ENCODE peak calls at places on chromosomes 2 and 18, in seven cellular contexts. One of them, this sample, is unnamed.

GRCh38 chr2:68196120-68196716 is 38.5 kb downstream of the PNO1 start:
- DNase-seq in colonic mucosa: peak; percentile 55
- DNase-seq in endodermal cell: no peak
- DNase-seq in adipocyte: peak; percentile 79
- DNase-seq in left ventricle myocardium inferior: no peak
- DNase-seq in tibial nerve: no peak
- DNase-seq in esophagus squamous epithelium: no peak
- DNase-seq in this sample: no peak

GRCh38 chr2:54728669-54729120 is 5.2 kb downstream of the EML6 start:
- DNase-seq in colonic mucosa: no peak
- DNase-seq in endodermal cell: no peak
- DNase-seq in adipocyte: peak; percentile 77
- DNase-seq in left ventricle myocardium inferior: no peak
- DNase-seq in tibial nerve: no peak
- DNase-seq in esophagus squamous epithelium: no peak
- DNase-seq in this sample: no peak

GRCh38 chr2:216350214-216350789 is 22.0 kb downstream of the MARCHF4 start:
- DNase-seq in colonic mucosa: no peak
- DNase-seq in endodermal cell: no peak
- DNase-seq in adipocyte: no peak
- DNase-seq in left ventricle myocardium inferior: no peak
- DNase-seq in tibial nerve: no peak
- DNase-seq in esophagus squamous epithelium: no peak
- DNase-seq in this sample: peak; percentile 48

GRCh38 chr2:69724540-69725159 is 17.3 kb upstream of the ANXA4 start:
- DNase-seq in colonic mucosa: peak; percentile 96
- DNase-seq in endodermal cell: peak; percentile 97
- DNase-seq in adipocyte: peak; percentile 95
- DNase-seq in left ventricle myocardium inferior: peak; percentile 79
- DNase-seq in tibial nerve: peak; percentile 92
- DNase-seq in esophagus squamous epithelium: peak; percentile 5
- DNase-seq in this sample: peak; percentile 87

GRCh38 chr18:9082763-9083510 is 19.6 kb upstream of the NDUFV2 start:
- DNase-seq in colonic mucosa: no peak
- DNase-seq in endodermal cell: no peak
- DNase-seq in adipocyte: no peak
- DNase-seq in left ventricle myocardium inferior: no peak
- DNase-seq in tibial nerve: no peak
- DNase-seq in esophagus squamous epithelium: no peak
- DNase-seq in this sample: peak; percentile 44

GRCh38 chr2:138766464-138766863 is 13.7 kb downstream of the NXPH2 start:
- DNase-seq in colonic mucosa: no peak
- DNase-seq in endodermal cell: no peak
- DNase-seq in adipocyte: no peak
- DNase-seq in left ventricle myocardium inferior: no peak
- DNase-seq in tibial nerve: no peak
- DNase-seq in esophagus squamous epithelium: no peak
- DNase-seq in this sample: no peak

GRCh38 chr2:68831688-68832087 is 39.5 kb downstream of the BMP10 start:
- DNase-seq in colonic mucosa: no peak
- DNase-seq in endodermal cell: no peak
- DNase-seq in adipocyte: peak; percentile 32
- DNase-seq in left ventricle myocardium inferior: no peak
- DNase-seq in tibial nerve: no peak
- DNase-seq in esophagus squamous epithelium: no peak
- DNase-seq in this sample: no peak

GRCh38 chr2:54680397-54681032 is 42.9 kb upstream of the EML6 start:
- DNase-seq in colonic mucosa: no peak
- DNase-seq in endodermal cell: no peak
- DNase-seq in adipocyte: no peak
- DNase-seq in left ventricle myocardium inferior: no peak
- DNase-seq in tibial nerve: no peak
- DNase-seq in esophagus squamous epithelium: no peak
- DNase-seq in this sample: no peak

GRCh38 chr2:41736105-41736567 is 311.7 kb upstream of the PKDCC start:
- DNase-seq in colonic mucosa: no peak
- DNase-seq in endodermal cell: no peak
- DNase-seq in adipocyte: no peak
- DNase-seq in left ventricle myocardium inferior: no peak
- DNase-seq in tibial nerve: no peak
- DNase-seq in esophagus squamous epithelium: no peak
- DNase-seq in this sample: no peak

GRCh38 chr2:178229927-178230326 is 35.6 kb downstream of the OSBPL6 start:
- DNase-seq in colonic mucosa: no peak
- DNase-seq in endodermal cell: no peak
- DNase-seq in adipocyte: no peak
- DNase-seq in left ventricle myocardium inferior: no peak
- DNase-seq in tibial nerve: no peak
- DNase-seq in esophagus squamous epithelium: no peak
- DNase-seq in this sample: no peak

GRCh38 chr2:9959262-9959661 is 7.8 kb downstream of the GRHL1 start:
- DNase-seq in colonic mucosa: no peak
- DNase-seq in endodermal cell: no peak
- DNase-seq in adipocyte: no peak
- DNase-seq in left ventricle myocardium inferior: no peak
- DNase-seq in tibial nerve: no peak
- DNase-seq in esophagus squamous epithelium: no peak
- DNase-seq in this sample: no peak

GRCh38 chr2:203678971-203679370 is 27.5 kb upstream of the CD28 start:
- DNase-seq in colonic mucosa: no peak
- DNase-seq in endodermal cell: no peak
- DNase-seq in adipocyte: no peak
- DNase-seq in left ventricle myocardium inferior: no peak
- DNase-seq in tibial nerve: no peak
- DNase-seq in esophagus squamous epithelium: no peak
- DNase-seq in this sample: no peak

GRCh38 chr2:69453475-69454129 is 16.4 kb upstream of the NFU1 start:
- DNase-seq in colonic mucosa: no peak
- DNase-seq in endodermal cell: no peak
- DNase-seq in adipocyte: no peak
- DNase-seq in left ventricle myocardium inferior: no peak
- DNase-seq in tibial nerve: no peak
- DNase-seq in esophagus squamous epithelium: no peak
- DNase-seq in this sample: no peak

GRCh38 chr2:62774555-62775366 is 69.2 kb downstream of the EHBP1 start:
- DNase-seq in colonic mucosa: peak; percentile 22
- DNase-seq in endodermal cell: peak; percentile 44
- DNase-seq in adipocyte: peak; percentile 86
- DNase-seq in left ventricle myocardium inferior: no peak
- DNase-seq in tibial nerve: no peak
- DNase-seq in esophagus squamous epithelium: no peak
- DNase-seq in this sample: no peak

GRCh38 chr2:172555272-172555521 is 693 bp upstream of the PDK1 start:
- DNase-seq in colonic mucosa: no peak
- DNase-seq in endodermal cell: no peak
- DNase-seq in adipocyte: no peak
- DNase-seq in left ventricle myocardium inferior: no peak
- DNase-seq in tibial nerve: no peak
- DNase-seq in esophagus squamous epithelium: no peak
- DNase-seq in this sample: no peak

GRCh38 chr2:165008916-165009315 is 53.6 kb upstream of the SLC38A11 start:
- DNase-seq in colonic mucosa: no peak
- DNase-seq in endodermal cell: no peak
- DNase-seq in adipocyte: no peak
- DNase-seq in left ventricle myocardium inferior: no peak
- DNase-seq in tibial nerve: no peak
- DNase-seq in esophagus squamous epithelium: no peak
- DNase-seq in this sample: no peak

GRCh38 chr2:135948642-135949355 is 36.6 kb downstream of the DARS1 start:
- DNase-seq in colonic mucosa: no peak
- DNase-seq in endodermal cell: no peak
- DNase-seq in adipocyte: peak; percentile 36
- DNase-seq in left ventricle myocardium inferior: no peak
- DNase-seq in tibial nerve: no peak
- DNase-seq in esophagus squamous epithelium: no peak
- DNase-seq in this sample: no peak

GRCh38 chr18:10477863-10478260 is 23.4 kb downstream of the APCDD1 start:
- DNase-seq in colonic mucosa: no peak
- DNase-seq in endodermal cell: no peak
- DNase-seq in adipocyte: no peak
- DNase-seq in left ventricle myocardium inferior: no peak
- DNase-seq in tibial nerve: no peak
- DNase-seq in esophagus squamous epithelium: no peak
- DNase-seq in this sample: no peak
- H3K4me1 ChIP-seq in colonic mucosa: no peaks in the 10 kb centered on the region
- H3K4me1 ChIP-seq in endodermal cell: no peaks in the 10 kb centered on the region
- H3K4me1 ChIP-seq in adipocyte: peaks cover 4% of the 10 kb centered on the region
- H3K4me1 ChIP-seq in left ventricle myocardium inferior: peaks cover 45% of the 10 kb centered on the region
- H3K4me1 ChIP-seq in tibial nerve: peaks cover 24% of the 10 kb centered on the region
- H3K4me1 ChIP-seq in esophagus squamous epithelium: peaks cover 9% of the 10 kb centered on the region
- H3K4me1 ChIP-seq in this sample: peaks cover 11% of the 10 kb centered on the region

GRCh38 chr2:105371156-105371555 is 27.7 kb downstream of the FHL2 start:
- DNase-seq in colonic mucosa: no peak
- DNase-seq in endodermal cell: no peak
- DNase-seq in adipocyte: no peak
- DNase-seq in left ventricle myocardium inferior: no peak
- DNase-seq in tibial nerve: no peak
- DNase-seq in esophagus squamous epithelium: no peak
- DNase-seq in this sample: no peak

GRCh38 chr2:105371810-105372209 is 27.0 kb downstream of the FHL2 start:
- DNase-seq in colonic mucosa: no peak
- DNase-seq in endodermal cell: no peak
- DNase-seq in adipocyte: no peak
- DNase-seq in left ventricle myocardium inferior: no peak
- DNase-seq in tibial nerve: no peak
- DNase-seq in esophagus squamous epithelium: no peak
- DNase-seq in this sample: no peak

GRCh38 chr2:105375001-105375561 is 23.8 kb downstream of the FHL2 start:
- DNase-seq in colonic mucosa: no peak
- DNase-seq in endodermal cell: no peak
- DNase-seq in adipocyte: no peak
- DNase-seq in left ventricle myocardium inferior: no peak
- DNase-seq in tibial nerve: no peak
- DNase-seq in esophagus squamous epithelium: no peak
- DNase-seq in this sample: no peak

GRCh38 chr2:105373895-105374401 is 24.9 kb downstream of the FHL2 start:
- DNase-seq in colonic mucosa: no peak
- DNase-seq in endodermal cell: no peak
- DNase-seq in adipocyte: no peak
- DNase-seq in left ventricle myocardium inferior: no peak
- DNase-seq in tibial nerve: no peak
- DNase-seq in esophagus squamous epithelium: no peak
- DNase-seq in this sample: no peak

GRCh38 chr2:105373344-105373781 is 25.5 kb downstream of the FHL2 start:
- DNase-seq in colonic mucosa: no peak
- DNase-seq in endodermal cell: no peak
- DNase-seq in adipocyte: no peak
- DNase-seq in left ventricle myocardium inferior: peak; percentile 69
- DNase-seq in tibial nerve: peak; percentile 53
- DNase-seq in esophagus squamous epithelium: no peak
- DNase-seq in this sample: no peak
- H3K4me1 ChIP-seq in colonic mucosa: no peaks in the 10 kb centered on the region
- H3K4me1 ChIP-seq in endodermal cell: no peaks in the 10 kb centered on the region
- H3K4me1 ChIP-seq in adipocyte: peaks cover 63% of the 10 kb centered on the region
- H3K4me1 ChIP-seq in left ventricle myocardium inferior: peaks cover 94% of the 10 kb centered on the region
- H3K4me1 ChIP-seq in tibial nerve: peaks cover 23% of the 10 kb centered on the region
- H3K4me1 ChIP-seq in esophagus squamous epithelium: peaks cover 29% of the 10 kb centered on the region
- H3K4me1 ChIP-seq in this sample: no peaks in the 10 kb centered on the region

GRCh38 chr2:171087547-171087946 is 73.1 kb downstream of the TLK1 start:
- DNase-seq in colonic mucosa: no peak
- DNase-seq in endodermal cell: no peak
- DNase-seq in adipocyte: no peak
- DNase-seq in left ventricle myocardium inferior: no peak
- DNase-seq in tibial nerve: no peak
- DNase-seq in esophagus squamous epithelium: no peak
- DNase-seq in this sample: no peak
- H3K4me1 ChIP-seq in colonic mucosa: peaks cover 3% of the 10 kb centered on the region
- H3K4me1 ChIP-seq in endodermal cell: no peaks in the 10 kb centered on the region
- H3K4me1 ChIP-seq in adipocyte: peaks cover 7% of the 10 kb centered on the region
- H3K4me1 ChIP-seq in left ventricle myocardium inferior: peaks cover 18% of the 10 kb centered on the region
- H3K4me1 ChIP-seq in tibial nerve: no peaks in the 10 kb centered on the region
- H3K4me1 ChIP-seq in esophagus squamous epithelium: no peaks in the 10 kb centered on the region
- H3K4me1 ChIP-seq in this sample: no peaks in the 10 kb centered on the region

DNA sequence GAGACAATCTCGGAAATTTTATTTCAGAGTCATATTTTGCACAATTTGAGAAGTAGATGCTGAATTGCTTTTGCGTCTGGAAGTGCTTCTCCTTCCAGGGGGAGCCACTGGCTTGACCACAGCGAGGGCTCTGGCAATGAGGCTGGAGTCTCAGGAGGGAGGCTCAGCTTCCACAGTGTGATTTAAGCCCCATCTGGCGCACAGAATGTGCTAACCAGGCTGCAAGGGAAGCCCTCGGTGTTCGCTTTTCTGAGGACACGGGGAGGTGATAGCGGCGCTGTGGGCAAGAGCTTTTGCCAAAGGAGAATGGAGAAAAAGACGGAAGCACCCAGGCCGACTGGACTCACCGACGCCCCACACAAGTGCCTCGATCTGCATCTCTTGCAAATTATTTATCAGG is 52.4 kb downstream of the ADI1 start:
- DNase-seq in colonic mucosa: no peak
- DNase-seq in endodermal cell: no peak
- DNase-seq in adipocyte: no peak
- DNase-seq in left ventricle myocardium inferior: no peak
- DNase-seq in tibial nerve: no peak
- DNase-seq in esophagus squamous epithelium: no peak
- DNase-seq in this sample: no peak
- H3K4me1 ChIP-seq in colonic mucosa: no peaks in the 10 kb centered on the region
- H3K4me1 ChIP-seq in endodermal cell: peaks cover 8% of the 10 kb centered on the region
- H3K4me1 ChIP-seq in adipocyte: peaks cover 59% of the 10 kb centered on the region
- H3K4me1 ChIP-seq in left ventricle myocardium inferior: peaks cover 49% of the 10 kb centered on the region
- H3K4me1 ChIP-seq in tibial nerve: peaks cover 50% of the 10 kb centered on the region
- H3K4me1 ChIP-seq in esophagus squamous epithelium: no peaks in the 10 kb centered on the region
- H3K4me1 ChIP-seq in this sample: no peaks in the 10 kb centered on the region

DNA sequence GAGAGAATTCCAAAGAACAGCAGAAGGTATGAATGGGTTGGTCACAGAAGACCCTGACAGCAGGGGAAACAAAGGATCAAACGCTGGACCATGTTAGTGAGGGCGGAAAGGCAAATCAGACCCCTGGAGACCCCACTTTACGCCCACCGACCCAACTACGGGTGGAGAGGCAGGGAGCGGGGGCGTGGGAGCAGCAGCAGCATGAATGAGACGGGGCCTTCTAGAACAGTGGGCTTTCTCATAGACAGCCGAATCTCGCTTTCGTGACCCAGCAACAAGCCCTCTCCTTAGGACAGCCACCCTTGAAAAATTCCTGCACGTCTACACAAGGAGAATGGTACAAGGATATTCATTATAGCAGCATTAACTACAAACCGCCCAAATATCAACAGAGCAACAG is 191.0 kb downstream of the HDAC4 start:
- DNase-seq in colonic mucosa: no peak
- DNase-seq in endodermal cell: no peak
- DNase-seq in adipocyte: no peak
- DNase-seq in left ventricle myocardium inferior: no peak
- DNase-seq in tibial nerve: no peak
- DNase-seq in esophagus squamous epithelium: no peak
- DNase-seq in this sample: no peak
- H3K4me1 ChIP-seq in colonic mucosa: no peaks in the 10 kb centered on the region
- H3K4me1 ChIP-seq in endodermal cell: peaks cover 14% of the 10 kb centered on the region
- H3K4me1 ChIP-seq in adipocyte: no peaks in the 10 kb centered on the region
- H3K4me1 ChIP-seq in left ventricle myocardium inferior: peaks cover 37% of the 10 kb centered on the region
- H3K4me1 ChIP-seq in tibial nerve: peaks cover 31% of the 10 kb centered on the region
- H3K4me1 ChIP-seq in esophagus squamous epithelium: no peaks in the 10 kb centered on the region
- H3K4me1 ChIP-seq in this sample: peaks cover 13% of the 10 kb centered on the region

This sample was measured in Peyer's patch.